ENCODE peak calls at places on chromosomes 12 and 14, in eight cellular contexts. One of them, this sample, is unnamed. For H3K4me1, the result is how much of the 10 kb centered on the place peaks cover.

GRCh38 chr12:108611884-108612415 is 14.1 kb upstream of the TMEM119 start:
- DNase-seq in heart right ventricle: no peak
- DNase-seq in mucosa of descending colon: no peak
- DNase-seq in psoas muscle: no peak
- DNase-seq in neuronal stem cell: no peak
- DNase-seq in H1: peak
- DNase-seq in mammary epithelial cell: peak
- DNase-seq in CD8-positive, alpha-beta T cell: peak
- DNase-seq in this sample: no peak

GRCh38 chr12:52697058-52697582 is 6.2 kb downstream of the KRT77 start:
- DNase-seq in mucosa of descending colon: no peak
- DNase-seq in mammary epithelial cell: no peak
- DNase-seq in H1: no peak
- DNase-seq in heart right ventricle: no peak
- DNase-seq in CD8-positive, alpha-beta T cell: no peak
- DNase-seq in neuronal stem cell: no peak
- DNase-seq in psoas muscle: no peak
- DNase-seq in this sample: no peak

GRCh38 chr12:4435537-4435936 is 10.1 kb downstream of the FGF6 start:
- DNase-seq in mammary epithelial cell: no peak
- DNase-seq in H1: peak
- DNase-seq in neuronal stem cell: no peak
- DNase-seq in psoas muscle: no peak
- DNase-seq in CD8-positive, alpha-beta T cell: no peak
- DNase-seq in mucosa of descending colon: no peak
- DNase-seq in heart right ventricle: no peak
- DNase-seq in this sample: no peak

GRCh38 chr12:97650242-97650641 is 187.6 kb downstream of the RMST start:
- DNase-seq in mammary epithelial cell: peak
- DNase-seq in heart right ventricle: no peak
- DNase-seq in CD8-positive, alpha-beta T cell: no peak
- DNase-seq in neuronal stem cell: no peak
- DNase-seq in H1: no peak
- DNase-seq in mucosa of descending colon: no peak
- DNase-seq in psoas muscle: no peak
- DNase-seq in this sample: no peak

GRCh38 chr14:77562681-77563080 is 53.8 kb downstream of the SPTLC2 start:
- DNase-seq in CD8-positive, alpha-beta T cell: no peak
- DNase-seq in mammary epithelial cell: no peak
- DNase-seq in H1: no peak
- DNase-seq in heart right ventricle: no peak
- DNase-seq in neuronal stem cell: no peak
- DNase-seq in mucosa of descending colon: no peak
- DNase-seq in psoas muscle: no peak
- DNase-seq in this sample: no peak

GRCh38 chr14:56172571-56172971 is 54.4 kb downstream of the PELI2 start:
- DNase-seq in mucosa of descending colon: no peak
- DNase-seq in mammary epithelial cell: peak
- DNase-seq in psoas muscle: no peak
- DNase-seq in heart right ventricle: no peak
- DNase-seq in H1: no peak
- DNase-seq in neuronal stem cell: no peak
- DNase-seq in CD8-positive, alpha-beta T cell: no peak
- DNase-seq in this sample: no peak

GRCh38 chr12:19988918-19989317 is 379.4 kb upstream of the PDE3A start:
- DNase-seq in psoas muscle: no peak
- DNase-seq in heart right ventricle: no peak
- DNase-seq in H1: no peak
- DNase-seq in mucosa of descending colon: no peak
- DNase-seq in neuronal stem cell: no peak
- DNase-seq in mammary epithelial cell: no peak
- DNase-seq in CD8-positive, alpha-beta T cell: no peak
- DNase-seq in this sample: no peak

GRCh38 chr12:116864371-116865160 is 16.7 kb downstream of the HRK start:
- DNase-seq in neuronal stem cell: no peak
- DNase-seq in mucosa of descending colon: no peak
- DNase-seq in heart right ventricle: no peak
- DNase-seq in H1: no peak
- DNase-seq in psoas muscle: no peak
- DNase-seq in mammary epithelial cell: peak
- DNase-seq in CD8-positive, alpha-beta T cell: no peak
- DNase-seq in this sample: no peak

GRCh38 chr14:51922624-51923023 is 62.2 kb downstream of the GNG2 start:
- DNase-seq in neuronal stem cell: peak
- DNase-seq in psoas muscle: no peak
- DNase-seq in heart right ventricle: peak
- DNase-seq in H1: no peak
- DNase-seq in mucosa of descending colon: no peak
- DNase-seq in CD8-positive, alpha-beta T cell: no peak
- DNase-seq in mammary epithelial cell: peak
- DNase-seq in this sample: no peak

GRCh38 chr12:71219224-71219623 is 61.4 kb upstream of the TSPAN8 start:
- DNase-seq in mammary epithelial cell: no peak
- DNase-seq in heart right ventricle: no peak
- DNase-seq in mucosa of descending colon: no peak
- DNase-seq in H1: no peak
- DNase-seq in CD8-positive, alpha-beta T cell: no peak
- DNase-seq in psoas muscle: no peak
- DNase-seq in neuronal stem cell: no peak
- DNase-seq in this sample: no peak

GRCh38 chr12:15706010-15706676 is 83.0 kb downstream of the EPS8 start:
- DNase-seq in neuronal stem cell: no peak
- DNase-seq in H1: no peak
- DNase-seq in mammary epithelial cell: no peak
- DNase-seq in heart right ventricle: no peak
- DNase-seq in mucosa of descending colon: peak
- DNase-seq in psoas muscle: no peak
- DNase-seq in CD8-positive, alpha-beta T cell: no peak
- DNase-seq in this sample: no peak

GRCh38 chr14:20486700-20487401 is 17.6 kb downstream of the PNP start:
- DNase-seq in mammary epithelial cell: no peak
- DNase-seq in H1: no peak
- DNase-seq in psoas muscle: no peak
- DNase-seq in heart right ventricle: no peak
- DNase-seq in neuronal stem cell: no peak
- DNase-seq in CD8-positive, alpha-beta T cell: no peak
- DNase-seq in mucosa of descending colon: no peak
- DNase-seq in this sample: no peak

GRCh38 chr12:124498178-124498869 is 69.1 kb downstream of the NCOR2 start:
- DNase-seq in heart right ventricle: peak
- DNase-seq in mammary epithelial cell: no peak
- DNase-seq in CD8-positive, alpha-beta T cell: no peak
- DNase-seq in psoas muscle: no peak
- DNase-seq in mucosa of descending colon: no peak
- DNase-seq in H1: no peak
- DNase-seq in neuronal stem cell: no peak
- DNase-seq in this sample: no peak

DNA sequence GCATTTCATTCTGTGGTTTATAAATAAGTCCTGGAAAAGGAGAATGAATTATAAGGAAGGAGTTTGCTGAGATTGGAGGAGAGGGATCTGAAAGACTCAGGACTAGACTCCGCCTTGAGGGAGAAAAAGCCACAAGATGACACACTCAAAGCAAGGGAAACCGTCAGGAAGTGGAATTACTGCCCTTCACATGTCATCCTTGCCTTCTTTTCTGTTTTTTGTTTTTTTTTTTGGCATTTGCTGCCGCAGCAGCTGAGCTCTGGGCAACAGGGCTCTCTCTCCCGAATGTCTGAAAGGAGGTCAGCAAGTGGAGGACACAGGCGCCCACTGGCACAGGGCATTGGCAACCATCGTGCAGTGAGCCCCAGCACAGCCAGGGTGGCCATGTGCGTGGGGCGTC is 344.9 kb downstream of the DPF3 start:
- DNase-seq in psoas muscle: no peak
- DNase-seq in neuronal stem cell: no peak
- DNase-seq in heart right ventricle: no peak
- DNase-seq in mammary epithelial cell: peak
- DNase-seq in mucosa of descending colon: no peak
- DNase-seq in H1: no peak
- DNase-seq in CD8-positive, alpha-beta T cell: no peak
- DNase-seq in this sample: no peak
- H3K4me1 ChIP-seq in psoas muscle: under half
- H3K4me1 ChIP-seq in neuronal stem cell: under half
- H3K4me1 ChIP-seq in heart right ventricle: under half
- H3K4me1 ChIP-seq in mammary epithelial cell: under half
- H3K4me1 ChIP-seq in mucosa of descending colon: under half
- H3K4me1 ChIP-seq in H1: under half
- H3K4me1 ChIP-seq in CD8-positive, alpha-beta T cell: under half
- H3K4me1 ChIP-seq in this sample: under half

DNA sequence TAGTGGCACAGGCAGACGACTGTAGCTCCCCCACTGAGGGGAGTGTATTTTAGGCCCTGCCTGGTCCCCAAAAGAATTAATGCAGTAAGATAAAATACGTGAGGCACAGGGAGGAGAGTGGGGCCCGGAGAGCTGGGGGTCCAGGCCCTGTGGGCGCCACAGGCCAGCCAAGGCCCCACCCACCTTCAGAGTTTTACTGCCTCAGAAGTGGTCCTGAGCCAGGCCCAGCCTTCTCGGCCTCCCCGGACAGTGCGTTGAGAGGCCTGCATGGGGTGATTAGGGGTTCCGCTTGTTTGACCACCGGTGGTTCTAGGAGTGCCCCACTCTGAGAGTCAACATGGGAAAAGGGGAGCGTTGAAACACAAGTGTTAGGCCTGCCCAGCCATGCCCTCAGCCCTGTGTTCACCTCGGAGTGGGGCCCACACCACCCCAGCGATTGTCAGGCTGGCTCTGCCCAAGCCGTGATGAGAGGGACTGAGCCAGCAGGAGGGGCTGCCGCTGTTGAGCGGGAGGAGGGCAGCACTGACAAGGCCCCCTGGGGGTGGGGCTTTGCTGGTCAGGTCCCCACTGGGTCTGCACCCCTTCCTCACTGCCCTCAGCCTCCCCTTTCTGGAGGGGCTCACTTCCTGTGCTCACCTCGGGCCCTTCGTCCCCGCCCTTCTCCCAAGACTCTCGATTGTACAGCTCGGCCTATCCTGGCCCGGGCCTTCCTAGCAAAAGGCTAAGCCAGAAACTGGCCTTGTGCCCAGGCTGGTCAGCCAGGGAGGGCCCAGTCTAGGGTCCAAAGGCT is 4.8 kb downstream of the CKB start:
- DNase-seq in psoas muscle: no peak
- DNase-seq in H1: peak
- DNase-seq in CD8-positive, alpha-beta T cell: no peak
- DNase-seq in mucosa of descending colon: peak
- DNase-seq in heart right ventricle: no peak
- DNase-seq in mammary epithelial cell: no peak
- DNase-seq in neuronal stem cell: no peak
- DNase-seq in this sample: peak
- H3K4me1 ChIP-seq in psoas muscle: under half
- H3K4me1 ChIP-seq in H1: under half
- H3K4me1 ChIP-seq in CD8-positive, alpha-beta T cell: under half
- H3K4me1 ChIP-seq in mucosa of descending colon: under half
- H3K4me1 ChIP-seq in heart right ventricle: half or more
- H3K4me1 ChIP-seq in mammary epithelial cell: under half
- H3K4me1 ChIP-seq in neuronal stem cell: under half
- H3K4me1 ChIP-seq in this sample: under half

DNA sequence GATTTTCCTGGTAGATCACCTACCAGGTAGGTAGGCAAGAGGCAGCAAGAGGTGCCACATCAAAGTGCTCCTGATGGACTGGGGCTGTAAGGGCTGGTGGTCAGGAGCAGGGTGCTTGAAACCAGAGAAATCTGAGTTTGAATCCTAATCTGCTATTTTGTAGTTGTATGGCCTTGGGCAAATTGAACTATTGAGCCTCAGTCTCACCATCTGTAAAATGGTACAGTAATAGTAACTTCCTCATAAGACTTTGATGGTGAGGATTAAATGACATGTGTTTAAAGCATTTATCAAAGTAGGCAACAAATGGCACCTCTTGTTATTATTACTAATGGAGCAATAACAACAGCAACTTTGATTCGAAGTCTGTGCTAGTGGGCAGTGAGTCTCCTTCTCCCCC is 32.0 kb downstream of the JDP2 start:
- DNase-seq in CD8-positive, alpha-beta T cell: no peak
- DNase-seq in heart right ventricle: no peak
- DNase-seq in mammary epithelial cell: no peak
- DNase-seq in H1: no peak
- DNase-seq in psoas muscle: no peak
- DNase-seq in neuronal stem cell: no peak
- DNase-seq in mucosa of descending colon: no peak
- DNase-seq in this sample: no peak
- H3K4me1 ChIP-seq in CD8-positive, alpha-beta T cell: under half
- H3K4me1 ChIP-seq in heart right ventricle: half or more
- H3K4me1 ChIP-seq in mammary epithelial cell: under half
- H3K4me1 ChIP-seq in H1: under half
- H3K4me1 ChIP-seq in psoas muscle: half or more
- H3K4me1 ChIP-seq in neuronal stem cell: under half
- H3K4me1 ChIP-seq in mucosa of descending colon: under half
- H3K4me1 ChIP-seq in this sample: under half

DNA sequence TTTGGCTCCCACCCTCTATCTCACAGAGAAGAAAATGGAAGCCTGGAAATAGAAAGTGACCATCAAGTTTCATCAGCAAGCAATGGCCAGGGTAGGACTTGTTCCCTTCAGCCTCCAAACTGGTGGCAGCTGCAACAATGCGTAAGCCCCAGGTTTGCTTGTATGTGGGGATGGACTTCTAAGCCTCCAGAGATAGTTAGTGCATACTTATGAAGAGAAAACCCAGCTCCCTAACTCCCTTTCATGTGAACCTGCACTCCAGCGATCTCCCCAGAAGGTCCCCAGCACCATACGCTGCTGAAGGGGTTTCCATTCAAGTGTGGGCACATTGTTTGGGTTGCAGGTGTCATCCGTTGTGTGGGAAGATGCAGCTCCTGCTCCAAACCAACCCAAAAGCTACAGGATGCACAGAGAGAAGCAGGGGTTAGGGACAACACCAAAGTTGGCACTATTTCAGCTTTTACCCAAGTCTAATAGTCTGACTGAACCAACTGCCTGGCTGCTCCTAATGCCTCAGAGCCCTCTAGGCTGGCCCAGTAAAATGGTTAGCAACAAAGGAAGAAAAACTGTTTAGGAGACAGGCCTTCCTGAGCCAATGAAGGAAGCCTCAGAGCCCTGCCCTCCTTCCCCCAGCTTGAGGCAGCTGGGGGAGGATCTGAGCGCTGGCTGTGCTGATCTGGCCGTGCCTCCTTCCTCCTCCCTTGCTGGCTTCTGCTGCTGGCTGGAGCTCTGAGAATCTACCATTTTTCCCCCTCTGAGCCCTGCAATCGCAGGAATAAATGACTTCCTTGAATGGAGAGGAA is 12.3 kb downstream of the ZFP36L1 start:
- DNase-seq in psoas muscle: peak
- DNase-seq in CD8-positive, alpha-beta T cell: peak
- DNase-seq in neuronal stem cell: no peak
- DNase-seq in mammary epithelial cell: no peak
- DNase-seq in mucosa of descending colon: peak
- DNase-seq in H1: no peak
- DNase-seq in heart right ventricle: peak
- DNase-seq in this sample: peak
- H3K4me1 ChIP-seq in psoas muscle: under half
- H3K4me1 ChIP-seq in CD8-positive, alpha-beta T cell: half or more
- H3K4me1 ChIP-seq in neuronal stem cell: under half
- H3K4me1 ChIP-seq in mammary epithelial cell: under half
- H3K4me1 ChIP-seq in mucosa of descending colon: half or more
- H3K4me1 ChIP-seq in H1: under half
- H3K4me1 ChIP-seq in heart right ventricle: half or more
- H3K4me1 ChIP-seq in this sample: under half